ENCODE peak calls at places on chromosomes 7 and 10, in five cellular contexts. P, S, G, O and Z are unnamed samples.

GRCh38 chr7:1734331-1734730 is 64.3 kb downstream of the ELFN1 start:
- DNase-seq in P (no peak), S (no peak), G (no peak), O (no peak), Z (no peak)

GRCh38 chr7:84492565-84493034 is 298.0 kb upstream of the SEMA3A start:
- DNase-seq in P (no peak), S (no peak), G (no peak), O (peak; percentile 78), Z (no peak)

GRCh38 chr10:46555713-46556514 is 544 bp downstream of the GPRIN2 start:
- DNase-seq in P (no peak), S (no peak), G (no peak), O (peak; percentile 83), Z (no peak)

GRCh38 chr10:132545659-132546367 is 8.2 kb downstream of the INPP5A start:
- DNase-seq in P (no peak), S (no peak), G (no peak), O (no peak), Z (no peak)

GRCh38 chr7:11153694-11154093 is 180.0 kb downstream of the PHF14 start:
- DNase-seq in P (no peak), S (no peak), G (no peak), O (no peak), Z (no peak)

GRCh38 chr7:47088329-47089067 is 493.4 kb downstream of the TNS3 start:
- DNase-seq in P (peak; percentile 18), S (no peak), G (no peak), O (peak; percentile 77), Z (no peak)

GRCh38 chr7:157975401-157976372 is 611.9 kb downstream of the PTPRN2 start:
- DNase-seq in P (no peak), S (no peak), G (no peak), O (no peak), Z (no peak)

GRCh38 chr10:3142146-3142875 is 30.3 kb downstream of the PITRM1 start:
- DNase-seq in P (no peak), S (no peak), G (no peak), O (no peak), Z (no peak)

GRCh38 chr10:129140861-129141260 is 326.2 kb upstream of the MGMT start:
- DNase-seq in P (no peak), S (no peak), G (no peak), O (no peak), Z (no peak)

GRCh38 chr10:7585228-7585627 is 81.5 kb downstream of the ITIH5 start:
- DNase-seq in P (no peak), S (no peak), G (no peak), O (no peak), Z (no peak)

GRCh38 chr10:1365540-1366082 is 309.4 kb downstream of the WDR37 start:
- DNase-seq in P (no peak), S (no peak), G (no peak), O (no peak), Z (no peak)

GRCh38 chr10:123648595-123648994 is 17.6 kb upstream of the GPR26 start:
- DNase-seq in P (no peak), S (no peak), G (no peak), O (no peak), Z (no peak)

GRCh38 chr7:27132978-27133377 is 2.4 kb upstream of the HOXA4 start:
- DNase-seq in P (no peak), S (no peak), G (no peak), O (no peak), Z (no peak)

GRCh38 chr7:100825760-100826545 is 1.4 kb downstream of the EPHB4 start:
- DNase-seq in P (no peak), S (no peak), G (no peak), O (peak; percentile 54), Z (no peak)

GRCh38 chr10:73537288-73537687 is 41.5 kb upstream of the PPP3CB start:
- DNase-seq in P (no peak), S (no peak), G (no peak), O (no peak), Z (no peak)

GRCh38 chr10:3330687-3331086 is 158.1 kb upstream of the PITRM1 start:
- DNase-seq in P (no peak), S (no peak), G (no peak), O (peak; percentile 40), Z (no peak)